ENCODE peak calls at places on chromosomes 4 and X, in four cellular contexts. P is activated CD8-positive, alpha-beta memory T cell treated with anti-CD3 and anti-CD28 coated beads for 48 hours; J is RPMI8226; V is immature natural killer cell. Q is an unnamed sample.

GRCh38 chrX:143994206-143994605 is 110.3 kb downstream of the UBE2NL start:
- DNase-seq in P (no peak), J (no peak), V (no peak), Q (no peak)

GRCh38 chr4:3512279-3512678 is 19.9 kb downstream of the LRPAP1 start:
- DNase-seq in P (no peak), J (no peak), V (no peak), Q (no peak)

GRCh38 chr4:44351069-44351468 is 97.5 kb downstream of the KCTD8 start:
- DNase-seq in P (no peak), J (no peak), V (no peak), Q (no peak)

GRCh38 chrX:5674036-5674435 is 554.6 kb downstream of the NLGN4X start:
- DNase-seq in P (no peak), J (no peak), V (no peak), Q (no peak)

GRCh38 chr4:8574796-8575370 is 5.3 kb upstream of the GPR78 start:
- DNase-seq in P (no peak), J (no peak), V (no peak), Q (no peak)

GRCh38 chrX:1558761-1559468 is 21.9 kb upstream of the P2RY8 start:
- DNase-seq in P (no peak), J (no peak), V (no peak), Q (no peak)

GRCh38 chr4:3733195-3733594 is 33.0 kb upstream of the ADRA2C start:
- DNase-seq in P (no peak), J (no peak), V (no peak), Q (no peak)

GRCh38 chr4:184983660-184984356 is 34.5 kb upstream of the HELT start:
- DNase-seq in P (peak), J (peak), V (peak), Q (peak)

GRCh38 chrX:133190877-133191738 is 27.0 kb downstream of the TFDP3 start:
- DNase-seq in P (no peak), J (peak), V (no peak), Q (no peak)

GRCh38 chrX:19670854-19671620 is 155.7 kb upstream of the MAP3K15 start:
- DNase-seq in P (no peak), J (no peak), V (no peak), Q (no peak)

GRCh38 chr4:68368566-68369473 is 18.9 kb upstream of the YTHDC1 start:
- DNase-seq in P (no peak), J (no peak), V (no peak), Q (no peak)

Q was measured in D721Med.